ENCODE peak calls at places on chromosomes 1 and 21, in nine cellular contexts. I, A, R, D, Y, C, L, M and N are unnamed samples.

GRCh38 chr1:26521669-26522030 is 7.9 kb upstream of the RPS6KA1 start:
- DNase-seq in Y (no peak), C (no peak), R (no peak), A (no peak), I (no peak), M (no peak), D (no peak), L (no peak), N (no peak)

GRCh38 chr1:1550591-1551432 is 10.4 kb upstream of the TMEM240 start:
- DNase-seq in A (no peak), L (peak), D (no peak), M (no peak), I (no peak), R (no peak), C (no peak), Y (no peak), N (no peak)

GRCh38 chr1:118243269-118243668 is 58.2 kb upstream of the SPAG17 start:
- DNase-seq in L (no peak), Y (no peak), M (no peak), C (no peak), A (no peak), D (no peak), I (no peak), R (no peak), N (no peak)

GRCh38 chr1:150549496-150550221 is 451 bp downstream of the ADAMTSL4 start:
- DNase-seq in I (no peak), R (peak), M (peak), L (peak), C (no peak), D (no peak), A (no peak), Y (peak), N (no peak)

GRCh38 chr1:44857446-44857845 is 14.4 kb upstream of the PTCH2 start:
- DNase-seq in C (no peak), I (no peak), M (no peak), R (no peak), D (no peak), Y (no peak), L (no peak), A (no peak), N (no peak)

GRCh38 chr1:116476321-116476720 is 94.5 kb downstream of the CD58 start:
- DNase-seq in M (no peak), R (no peak), D (no peak), A (no peak), C (no peak), L (no peak), Y (no peak), I (no peak), N (no peak)

GRCh38 chr1:172637522-172637921 is 21.4 kb upstream of the FASLG start:
- DNase-seq in R (no peak), A (no peak), L (no peak), I (peak), D (no peak), Y (no peak), M (peak), C (peak), N (no peak)

GRCh38 chr1:35768350-35769187 is 1.2 kb downstream of the CLSPN start:
- DNase-seq in D (peak), I (no peak), M (no peak), Y (no peak), C (no peak), A (no peak), R (no peak), L (no peak), N (peak)

GRCh38 chr1:92784051-92784638 is 763 bp downstream of the EVI5 start:
- DNase-seq in C (peak), Y (no peak), I (peak), A (peak), D (peak), L (no peak), M (peak), R (no peak), N (peak)

GRCh38 chr1:24109686-24110475 is 2.1 kb downstream of the MYOM3 start:
- DNase-seq in I (no peak), C (no peak), L (no peak), D (no peak), A (no peak), M (no peak), Y (no peak), R (no peak), N (no peak)

GRCh38 chr21:29175408-29176147 is 45.1 kb downstream of the MAP3K7CL start:
- DNase-seq in D (no peak), C (no peak), R (no peak), Y (no peak), M (no peak), I (no peak), L (no peak), A (no peak), N (no peak)

GRCh38 chr21:25901580-25901979 is 166.8 kb downstream of the GABPA start:
- DNase-seq in A (no peak), L (no peak), M (no peak), Y (no peak), C (peak), R (no peak), I (no peak), D (no peak), N (no peak)

GRCh38 chr1:71490432-71490831 is 409.6 kb upstream of the ZRANB2 start:
- DNase-seq in Y (no peak), C (peak), R (no peak), A (no peak), I (peak), L (no peak), M (peak), D (no peak), N (no peak)

GRCh38 chr1:199129247-199129646 is 490.4 kb downstream of the PTPRC start:
- DNase-seq in A (no peak), C (no peak), I (peak), R (no peak), L (no peak), Y (no peak), D (no peak), M (peak), N (no peak)

GRCh38 chr21:46071082-46071481 is 26.8 kb upstream of the COL6A2 start:
- DNase-seq in Y (peak), D (no peak), M (no peak), C (no peak), A (no peak), L (no peak), I (no peak), R (peak), N (no peak)

GRCh38 chr1:226814751-226815496 is 55.5 kb upstream of the PSEN2 start:
- DNase-seq in R (no peak), C (peak), D (no peak), L (no peak), Y (peak), I (peak), M (peak), A (peak), N (no peak)

GRCh38 chr1:31704261-31705079 is 653 bp upstream of the COL16A1 start:
- DNase-seq in D (no peak), L (no peak), M (no peak), C (peak), R (no peak), I (peak), A (no peak), Y (no peak), N (no peak)

GRCh38 chr1:232968396-232968795 is 18.0 kb downstream of the NTPCR start:
- DNase-seq in C (no peak), Y (no peak), D (no peak), L (no peak), A (no peak), M (no peak), I (no peak), R (no peak), N (no peak)

GRCh38 chr1:57468661-57469523 is 45.0 kb upstream of the DAB1 start:
- DNase-seq in Y (no peak), A (no peak), D (no peak), R (no peak), M (no peak), I (peak), C (peak), L (no peak), N (no peak)

GRCh38 chr21:31553926-31554325 is 105.6 kb upstream of the SOD1 start:
- DNase-seq in A (no peak), Y (no peak), R (no peak), I (no peak), C (no peak), M (no peak), L (no peak), D (no peak), N (no peak)

GRCh38 chr1:64956733-64957441 is 9.5 kb downstream of the JAK1 start:
- DNase-seq in Y (no peak), I (no peak), R (no peak), C (no peak), M (no peak), L (no peak), D (peak), A (no peak), N (peak)

GRCh38 chr1:15188678-15189077 is 35.1 kb downstream of the TMEM51 start:
- DNase-seq in C (peak), A (no peak), M (no peak), R (no peak), L (no peak), D (no peak), Y (no peak), I (no peak), N (no peak)

GRCh38 chr1:109801791-109802135 is 38.0 kb upstream of the EPS8L3 start:
- DNase-seq in Y (peak), C (no peak), L (no peak), R (no peak), D (no peak), A (no peak), I (no peak), M (no peak), N (no peak)

GRCh38 chr1:24635195-24635843 is 7.8 kb upstream of the SRRM1 start:
- DNase-seq in Y (no peak), A (no peak), R (no peak), C (peak), D (peak), L (no peak), I (peak), M (peak), N (peak)

GRCh38 chr1:65209005-65209885 is 61.2 kb downstream of the AK4 start:
- DNase-seq in C (peak), L (no peak), I (peak), D (peak), Y (no peak), M (peak), R (no peak), A (peak), N (peak)

GRCh38 chr1:172449585-172450523 is 6.0 kb upstream of the PIGC start:
- DNase-seq in A (peak), Y (no peak), C (peak), L (peak), D (peak), M (no peak), I (no peak), R (peak), N (peak)

GRCh38 chr21:44756416-44757185 is 45.0 kb downstream of the UBE2G2 start:
- DNase-seq in A (no peak), R (no peak), L (no peak), I (no peak), M (no peak), Y (no peak), D (no peak), C (peak), N (no peak)

GRCh38 chr1:15991427-15992186 is 12.4 kb upstream of the SRARP start:
- DNase-seq in M (no peak), Y (no peak), I (no peak), L (no peak), C (no peak), R (no peak), A (no peak), D (no peak), N (no peak)

GRCh38 chr1:26053718-26054572 is 8.0 kb upstream of the SLC30A2 start:
- DNase-seq in A (no peak), M (no peak), L (no peak), D (no peak), I (no peak), R (no peak), Y (no peak), C (no peak), N (no peak)

GRCh38 chr1:218164930-218165686 is 120.0 kb upstream of the RRP15 start:
- DNase-seq in I (peak), Y (no peak), L (peak), A (peak), M (no peak), D (peak), R (peak), C (no peak), N (peak)

GRCh38 chr21:42561742-42562141 is 48.1 kb downstream of the SLC37A1 start:
- DNase-seq in Y (peak), I (no peak), R (no peak), A (no peak), D (peak), M (no peak), C (peak), L (peak), N (peak)

GRCh38 chr1:187509091-187509490 is 680.3 kb downstream of the PLA2G4A start:
- DNase-seq in M (no peak), Y (no peak), A (no peak), R (no peak), L (no peak), I (peak), D (no peak), C (peak), N (no peak)

GRCh38 chr1:5164155-5164554 is 509.7 kb downstream of the AJAP1 start:
- DNase-seq in I (no peak), M (no peak), A (no peak), Y (no peak), L (no peak), C (no peak), D (no peak), R (no peak), N (no peak)

GRCh38 chr1:74470936-74471335 is 41.5 kb downstream of the LRRC53 start:
- DNase-seq in D (no peak), A (no peak), M (no peak), R (no peak), C (no peak), Y (no peak), L (no peak), I (no peak), N (no peak)

GRCh38 chr1:236608930-236609726 is 4.8 kb upstream of the HEATR1 start:
- DNase-seq in Y (no peak), A (peak), M (peak), L (peak), I (peak), D (peak), R (no peak), C (peak), N (no peak)

GRCh38 chr1:34874581-34874980 is 15.0 kb upstream of the SMIM12 start:
- DNase-seq in Y (no peak), L (no peak), M (no peak), C (no peak), R (no peak), D (no peak), A (no peak), I (no peak), N (no peak)

GRCh38 chr21:20999567-21000169 is 1.5 kb downstream of the NCAM2 start:
- DNase-seq in Y (no peak), L (peak), I (peak), C (peak), R (no peak), M (peak), A (no peak), D (peak), N (no peak)

GRCh38 chr1:34358636-34359035 is 181.9 kb downstream of the C1orf94 start:
- DNase-seq in D (no peak), Y (no peak), C (no peak), I (no peak), M (no peak), R (no peak), L (no peak), A (no peak), N (no peak)

GRCh38 chr21:25385912-25386474 is 221.3 kb downstream of the MRPL39 start:
- DNase-seq in C (peak), L (no peak), Y (no peak), M (peak), D (peak), A (peak), R (no peak), I (peak), N (peak)

GRCh38 chr1:51355382-51355781 is 25.0 kb upstream of the TTC39A start:
- DNase-seq in C (no peak), D (no peak), L (no peak), R (no peak), A (no peak), I (no peak), Y (no peak), M (no peak), N (no peak)
- TF ChIP-seq CTCF in C (no peak), D (no peak), L (no peak), R (no peak), A (no peak), I (no peak), Y (no peak), M (no peak), N (no peak)

DNA sequence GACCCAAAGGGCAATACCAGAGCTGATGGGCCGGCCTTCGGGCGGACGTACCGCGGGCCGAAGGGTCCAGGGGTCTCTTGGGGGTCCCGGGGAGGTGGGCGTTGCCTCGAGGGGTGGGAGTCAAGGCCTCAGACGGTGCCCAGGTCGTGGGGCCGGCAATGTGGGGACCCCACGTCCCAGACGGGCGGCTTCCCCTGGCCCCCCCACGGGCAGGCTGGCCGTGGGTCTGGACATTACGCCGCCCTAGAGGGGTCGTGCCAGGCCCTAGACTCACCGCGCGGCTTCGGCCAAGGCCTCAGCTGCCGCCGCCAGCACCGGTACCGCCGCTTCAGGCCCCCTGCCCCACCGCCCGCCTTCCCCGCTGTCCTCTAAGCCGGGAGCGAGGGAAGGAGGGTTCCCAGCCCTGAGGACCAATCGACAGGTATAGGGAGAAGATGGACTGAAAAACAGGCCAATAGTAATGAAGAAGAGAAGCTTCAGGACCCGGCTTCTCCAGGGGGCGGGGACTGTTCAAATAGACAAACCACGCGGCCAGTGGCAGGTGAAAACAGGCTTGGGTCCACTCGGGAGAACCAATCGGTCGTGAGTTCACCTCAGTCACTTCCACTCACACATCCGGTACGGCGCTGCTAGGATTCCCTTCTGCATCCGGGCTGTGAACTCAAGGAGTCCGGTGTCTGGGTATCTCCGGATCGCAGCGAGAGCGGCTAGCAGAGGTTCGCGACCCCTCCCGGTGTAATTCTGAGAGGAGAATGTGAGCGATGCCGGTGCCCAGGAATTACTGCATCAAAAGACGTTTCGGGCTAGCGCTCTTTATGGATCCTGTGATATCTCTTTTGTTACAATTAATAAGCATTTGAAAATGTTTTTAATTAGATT is at the start of gene MTOR:
- DNase-seq in Y (peak), A (peak), D (peak), C (peak), L (peak), R (peak), M (peak), I (peak), N (peak)
- TF ChIP-seq CTCF in Y (peak), A (no peak), D (peak), C (peak), L (no peak), R (peak), M (peak), I (no peak), N (no peak)

GRCh38 chr1:196976278-196976677 is 1.1 kb upstream of the CFHR5 start:
- DNase-seq in Y (no peak), D (no peak), L (no peak), A (no peak), C (no peak), I (no peak), R (peak), M (no peak), N (no peak)
- TF ChIP-seq CTCF in Y (no peak), D (no peak), L (no peak), A (no peak), C (no peak), I (no peak), R (no peak), M (no peak), N (no peak)

DNA sequence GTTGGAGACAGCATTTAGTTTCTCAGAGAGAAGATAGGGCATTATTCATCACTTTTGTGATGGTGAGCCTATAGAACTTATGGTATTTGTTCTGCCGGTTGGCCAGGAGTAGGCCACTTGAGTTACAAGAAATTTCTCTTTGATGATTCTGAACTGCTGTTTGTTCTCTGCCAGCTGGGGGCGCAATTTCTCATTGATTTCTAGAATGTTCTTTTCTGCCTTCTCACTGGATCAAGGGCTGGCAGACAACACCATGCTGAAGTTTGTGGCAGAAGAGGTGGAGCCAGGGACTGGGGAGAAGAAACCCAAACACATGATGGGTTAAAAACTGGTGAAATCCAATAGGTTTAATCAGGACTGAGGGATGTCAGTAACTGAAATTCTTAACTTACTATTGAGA is 360.6 kb downstream of the FAM72C start:
- DNase-seq in R (no peak), M (no peak), I (no peak), D (peak), L (peak), A (no peak), C (no peak), Y (no peak), N (no peak)
- TF ChIP-seq CTCF in R (no peak), M (no peak), I (no peak), D (peak), L (peak), A (no peak), C (no peak), Y (no peak), N (no peak)

GRCh38 chr21:36745459-36745858 is 46.5 kb downstream of the SIM2 start:
- DNase-seq in I (no peak), L (no peak), A (no peak), M (no peak), C (no peak), Y (no peak), D (no peak), R (no peak), N (no peak)
- TF ChIP-seq CTCF in I (no peak), L (no peak), A (no peak), M (no peak), C (no peak), Y (no peak), D (no peak), R (no peak), N (no peak)